ENCODE peak calls at places on chromosome 11, in six cellular contexts. H is GM23248, D is IMR-90, J is HepG2, V is PC-3, B is SK-N-SH. I is an unnamed sample.

GRCh38 chr11:84563356-84563755 is 1063.8 kb downstream of the DLG2 start:
- DNase-seq in B (no peak), V (no peak), D (no peak), H (no peak), J (no peak), I (no peak)

GRCh38 chr11:117723625-117724024 is 73.4 kb downstream of the DSCAML1 start:
- DNase-seq in V (no peak), H (no peak), B (no peak), D (no peak), J (no peak), I (no peak)

GRCh38 chr11:112219476-112220232 is 6.6 kb upstream of the PTS start:
- DNase-seq in D (peak), J (peak), V (peak), B (peak), H (peak), I (no peak)

GRCh38 chr11:69297926-69298777 is 4.2 kb downstream of the MYEOV start:
- DNase-seq in D (peak), J (peak), B (no peak), V (peak), H (peak), I (peak)

GRCh38 chr11:72736452-72737069 is 15.6 kb downstream of the ARAP1 start:
- DNase-seq in H (peak), D (peak), V (peak), J (no peak), B (no peak), I (peak)

GRCh38 chr11:121350314-121351046 is 57.9 kb downstream of the SC5D start:
- DNase-seq in V (no peak), B (no peak), H (no peak), J (no peak), D (no peak), I (no peak)

GRCh38 chr11:110431212-110432073 is 1.7 kb downstream of the FDX1 start:
- DNase-seq in B (peak), J (no peak), V (peak), D (peak), H (peak), I (no peak)

GRCh38 chr11:62245271-62245753 is 3.3 kb downstream of the SCGB1D2 start:
- DNase-seq in J (peak), B (peak), V (peak), H (peak), D (peak), I (no peak)

GRCh38 chr11:100403817-100404216 is 283.3 kb upstream of the ARHGAP42 start:
- DNase-seq in B (no peak), V (no peak), D (peak), J (no peak), H (no peak), I (no peak)

GRCh38 chr11:10526974-10527918 is 13.7 kb downstream of the RNF141 start:
- DNase-seq in V (peak), H (peak), J (no peak), D (peak), B (no peak), I (no peak)

GRCh38 chr11:58575377-58576020 is at the start of gene LPXN:
- DNase-seq in V (peak), J (no peak), B (no peak), H (peak), D (peak), I (no peak)

GRCh38 chr11:94017446-94017845 is 3.7 kb upstream of the HEPHL1 start:
- DNase-seq in J (no peak), H (peak), D (peak), B (no peak), V (peak), I (no peak)

GRCh38 chr11:108754901-108755625 is 90.2 kb downstream of the DDX10 start:
- DNase-seq in B (no peak), H (no peak), D (no peak), V (peak), J (no peak), I (no peak)

GRCh38 chr11:15006139-15006759 is 34.1 kb upstream of the CALCA start:
- DNase-seq in J (peak), B (peak), V (peak), D (peak), H (peak), I (no peak)

GRCh38 chr11:406796-407650 is 7.8 kb downstream of the SIGIRR start:
- DNase-seq in D (peak), J (no peak), V (peak), B (peak), H (peak), I (peak)

GRCh38 chr11:116928102-116928777 is 90.8 kb upstream of the APOA1 start:
- DNase-seq in H (no peak), D (no peak), V (no peak), B (no peak), J (no peak), I (no peak)

GRCh38 chr11:69213315-69213714 is 57.6 kb downstream of the SMIM38 start:
- DNase-seq in D (peak), H (no peak), J (no peak), B (no peak), V (no peak), I (no peak)

GRCh38 chr11:116510886-116511650 is 261.7 kb downstream of the BUD13 start:
- DNase-seq in B (no peak), V (no peak), J (no peak), D (no peak), H (no peak), I (no peak)

GRCh38 chr11:45900916-45901617 is 6.0 kb downstream of the FREY1 start:
- DNase-seq in J (no peak), H (peak), D (no peak), V (no peak), B (peak), I (peak)

GRCh38 chr11:110347660-110348059 is 51.2 kb upstream of the RDX start:
- DNase-seq in D (no peak), B (no peak), V (no peak), J (no peak), H (no peak), I (no peak)

GRCh38 chr11:36391062-36391461 is 95.0 kb downstream of the PRR5L start:
- DNase-seq in B (no peak), V (no peak), H (peak), D (no peak), J (no peak), I (no peak)

GRCh38 chr11:97794876-97795275 is 1225.9 kb upstream of the CNTN5 start:
- DNase-seq in H (no peak), B (no peak), V (no peak), J (no peak), D (no peak), I (no peak)

GRCh38 chr11:61171907-61172306 is 10.7 kb upstream of the VPS37C start:
- DNase-seq in J (no peak), D (no peak), H (no peak), V (no peak), B (no peak), I (no peak)

GRCh38 chr11:100631316-100631715 is 55.8 kb upstream of the ARHGAP42 start:
- DNase-seq in H (no peak), V (no peak), J (no peak), B (no peak), D (no peak), I (no peak)

GRCh38 chr11:112057170-112057569 is 16.6 kb downstream of the PIH1D2 start:
- DNase-seq in J (no peak), V (no peak), D (no peak), B (no peak), H (no peak), I (no peak)

GRCh38 chr11:83641511-83641910 is 355.3 kb upstream of the CCDC90B start:
- DNase-seq in H (peak), J (no peak), V (no peak), D (peak), B (no peak), I (no peak)

GRCh38 chr11:39374963-39375698 is 2084.3 kb downstream of the LRRC4C start:
- DNase-seq in V (peak), H (peak), D (peak), J (peak), B (peak), I (no peak)

GRCh38 chr11:77724639-77725038 is 87.0 kb upstream of the CLNS1A start:
- DNase-seq in B (no peak), D (no peak), V (no peak), H (no peak), J (no peak), I (no peak)

GRCh38 chr11:31921066-31921465 is 109.9 kb upstream of the PAX6 start:
- DNase-seq in V (no peak), D (no peak), J (no peak), H (no peak), B (no peak), I (no peak)

DNA sequence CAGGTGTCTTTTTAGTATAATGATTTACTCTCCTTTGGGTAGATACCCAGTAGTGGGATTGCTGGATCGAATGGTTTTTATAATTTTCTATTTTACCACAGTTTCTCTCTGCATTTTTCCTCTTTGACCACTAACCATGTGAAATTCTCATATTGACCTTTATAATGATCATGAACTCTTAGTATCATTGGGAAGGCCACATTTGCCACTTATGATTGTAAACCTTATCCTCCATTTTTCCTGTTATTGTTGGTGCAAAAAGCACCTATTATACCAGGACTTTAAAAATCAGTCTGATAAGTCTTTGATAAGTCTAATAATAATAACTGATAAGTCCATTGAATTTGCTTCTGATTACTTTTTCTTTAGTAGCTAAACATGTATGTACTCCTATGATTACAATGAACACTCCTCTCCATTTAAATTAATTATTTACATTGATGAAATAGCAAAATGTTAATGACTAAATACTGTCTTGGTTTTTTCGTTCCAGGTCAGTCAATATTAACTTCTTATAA is 9.6 kb downstream of the NEAT1 start:
- DNase-seq in J (no peak), V (no peak), H (peak), B (no peak), D (peak), I (no peak)
- H3K4me3 ChIP-seq in J (no peak), V (no peak), H (peak), B (peak), D (no peak), I (peak)

GRCh38 chr11:95592455-95592854 is 197.1 kb downstream of the FAM76B start:
- DNase-seq in J (no peak), B (no peak), H (no peak), D (peak), V (no peak), I (no peak)
- H3K9ac ChIP-seq in J (no peak), B (no peak), H (no peak), D (no peak), V (no peak), I (no peak)

DNA sequence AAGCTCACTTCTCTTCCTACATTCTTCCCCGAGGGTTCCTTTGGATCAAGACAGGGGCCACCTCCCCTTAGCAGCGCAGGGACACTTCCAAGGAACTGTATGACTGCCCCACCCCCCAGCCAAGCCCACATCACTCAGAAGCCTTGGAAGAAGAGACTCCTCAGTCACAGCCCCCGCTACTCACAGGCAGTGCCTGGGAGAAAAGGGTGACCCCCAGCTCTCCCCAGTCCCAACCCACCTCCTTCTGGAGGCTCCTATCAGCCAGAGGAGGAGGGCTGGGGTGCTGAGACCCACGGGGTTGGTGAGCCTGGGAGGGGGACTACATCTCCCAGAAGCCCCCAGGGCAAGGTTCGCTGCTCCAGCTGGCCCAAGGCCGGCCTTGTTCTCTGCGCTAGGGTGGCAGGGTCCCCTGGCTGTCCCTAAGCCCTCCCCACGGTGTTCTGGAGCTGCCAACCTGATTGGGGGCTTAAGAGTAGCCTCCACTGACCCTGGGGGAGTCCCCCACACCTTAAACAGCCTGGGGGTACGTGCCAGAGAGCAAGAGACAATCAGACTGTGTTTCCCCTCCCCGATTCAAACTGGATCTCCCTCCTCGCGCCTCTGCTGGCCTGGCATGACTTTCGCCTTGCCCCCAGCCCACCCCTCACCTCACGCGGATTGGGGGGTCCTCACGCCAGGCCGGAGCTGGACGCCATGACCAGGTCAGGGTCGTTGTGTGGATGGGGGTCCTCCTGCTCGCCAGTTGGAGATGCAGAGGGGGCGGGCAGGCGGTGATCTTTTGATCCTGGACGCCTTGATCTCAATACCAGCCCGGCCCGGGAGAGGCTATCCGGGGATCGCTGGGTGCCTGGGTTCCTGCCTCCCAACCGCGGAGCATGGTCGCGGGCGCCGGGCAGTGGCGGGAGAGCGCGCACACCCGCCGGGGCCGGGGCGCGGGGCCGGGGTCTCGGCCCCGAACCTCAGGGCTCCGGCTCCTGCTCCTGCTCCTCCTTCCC is 838 bp downstream of the BCL9L start:
- DNase-seq in B (peak), V (peak), H (peak), J (no peak), D (peak), I (peak)
- H3K4me3 ChIP-seq in B (peak), V (peak), H (peak), J (peak), D (peak), I (peak)

GRCh38 chr11:22190827-22191463 is 1.9 kb upstream of the ANO5 start:
- DNase-seq in B (no peak), J (no peak), D (no peak), V (no peak), H (no peak), I (no peak)

GRCh38 chr11:22192289-22192641 is 620 bp upstream of the ANO5 start:
- DNase-seq in V (no peak), B (peak), J (peak), D (no peak), H (no peak), I (no peak)

GRCh38 chr11:22193348-22194051 is 615 bp downstream of the ANO5 start:
- DNase-seq in H (peak), V (no peak), B (peak), J (no peak), D (no peak), I (peak)

GRCh38 chr11:22194907-22195306 is 2.0 kb downstream of the ANO5 start:
- DNase-seq in J (no peak), D (no peak), B (no peak), H (no peak), V (no peak), I (no peak)

DNA sequence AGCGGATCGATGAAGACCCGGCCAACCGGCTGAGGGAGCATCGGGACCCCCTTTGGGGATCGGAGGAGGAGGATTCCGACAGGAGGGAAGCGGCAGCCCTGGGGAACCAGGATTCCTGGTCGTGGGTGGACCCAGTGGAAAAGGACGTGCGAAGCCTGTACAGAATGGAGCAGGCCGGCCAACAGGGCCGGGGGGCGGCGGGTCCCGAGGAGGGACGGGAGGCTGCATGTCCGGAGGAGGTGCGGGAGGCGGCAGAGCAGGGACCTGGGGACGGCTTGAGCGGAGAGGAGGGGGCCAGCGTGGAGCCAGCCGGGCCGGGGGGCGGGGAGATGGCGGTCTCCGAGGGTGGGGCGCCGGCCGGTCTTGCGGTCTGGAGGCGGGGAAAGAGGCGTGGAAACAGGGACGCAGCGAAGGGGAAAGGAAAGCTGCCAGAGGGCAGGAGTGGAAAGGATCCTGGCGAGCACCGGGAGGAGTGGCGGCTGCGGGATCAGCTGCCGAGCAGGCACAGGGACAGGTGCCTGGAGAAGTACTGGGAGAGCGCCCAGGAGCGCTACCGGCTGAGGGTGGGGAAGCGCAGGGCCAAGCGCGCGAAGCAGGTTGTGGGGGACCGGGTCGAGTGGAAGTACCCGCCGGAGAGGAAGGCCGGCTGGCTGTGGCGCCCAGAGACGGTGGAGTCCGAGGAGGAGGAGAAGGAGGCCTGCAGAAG is at the start of gene ANO5:
- DNase-seq in B (peak), H (peak), V (no peak), J (no peak), D (no peak), I (peak)
- H3K9ac ChIP-seq in B (peak), H (no peak), V (no peak), J (peak), D (no peak), I (peak)

GRCh38 chr11:125357551-125357950 is 138.5 kb downstream of the FEZ1 start:
- DNase-seq in H (no peak), D (no peak), J (no peak), V (no peak), B (no peak), I (no peak)
- H3K4me3 ChIP-seq in H (no peak), D (no peak), J (no peak), V (no peak), B (no peak), I (no peak)

DNA sequence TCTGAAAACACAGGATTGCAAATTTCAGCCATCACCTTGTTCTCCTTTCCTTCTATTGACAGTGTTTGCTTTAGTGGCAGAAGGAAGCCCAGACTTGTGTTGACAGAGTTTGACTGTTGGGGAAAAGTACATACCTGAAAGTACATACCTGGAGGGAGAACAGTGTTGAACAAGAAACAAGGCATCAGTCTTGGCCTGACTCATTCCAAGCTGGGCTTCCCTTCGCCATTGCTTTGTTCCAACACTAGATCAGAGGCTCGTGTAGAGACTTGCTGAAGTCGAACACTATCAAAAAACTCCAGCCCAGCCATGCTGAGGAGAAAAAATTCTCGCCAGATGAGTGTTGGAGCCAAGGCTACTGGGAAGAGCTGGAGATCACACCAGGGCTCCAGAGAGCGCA is 133.4 kb downstream of the BBOX1 start:
- DNase-seq in V (peak), B (no peak), H (no peak), J (peak), D (no peak), I (no peak)
- H3K9ac ChIP-seq in V (no peak), B (no peak), H (no peak), J (no peak), D (no peak), I (no peak)

GRCh38 chr11:76207642-76208378 is 1.5 kb upstream of the WNT11 start:
- DNase-seq in H (peak), B (peak), J (peak), V (peak), D (peak), I (peak)
- H3K4me3 ChIP-seq in H (peak), B (peak), J (peak), V (peak), D (peak), I (peak)

GRCh38 chr11:128725630-128726461 is 32.0 kb downstream of the FLI1 start:
- DNase-seq in B (no peak), D (peak), V (no peak), H (peak), J (no peak), I (no peak)
- H3K9ac ChIP-seq in B (no peak), D (no peak), V (no peak), H (no peak), J (no peak), I (no peak)

GRCh38 chr11:128496249-128496648 is 91.1 kb downstream of the ETS1 start:
- DNase-seq in V (no peak), J (no peak), H (no peak), D (no peak), B (no peak), I (no peak)
- H3K4me3 ChIP-seq in V (peak), J (no peak), H (peak), D (no peak), B (no peak), I (no peak)